ENCODE peak calls at places on chromosomes 12 and 14, in nine cellular contexts. T is foreskin fibroblast, N is nephron progenitor cell, M is cardiac muscle cell, O is astrocyte, Z is cardiac fibroblast, A is tibial artery, K is transverse colon, I is ovary. F is an unnamed sample.

GRCh38 chr12:120264511-120265202 is 873 bp downstream of the PXN start:
- DNase-seq in T (no peak), N (no peak), M (no peak), O (no peak), Z (no peak), A (no peak), K (no peak), I (no peak), F (no peak)

GRCh38 chr14:45150386-45150890 is 14.7 kb downstream of the FANCM start:
- DNase-seq in T (no peak), N (no peak), M (no peak), O (no peak), Z (no peak), A (no peak), K (no peak), I (no peak), F (no peak)

GRCh38 chr12:65734226-65734625 is 90.1 kb upstream of the HMGA2 start:
- DNase-seq in T (no peak), N (no peak), M (no peak), O (no peak), Z (no peak), A (no peak), K (no peak), I (no peak), F (no peak)

GRCh38 chr12:53381739-53382630 is 2.0 kb downstream of the SP1 start:
- DNase-seq in T (peak), N (peak), M (peak), O (no peak), Z (peak), A (peak), K (peak), I (peak), F (peak)

GRCh38 chr12:119593578-119594398 is at the start of gene TMEM233:
- DNase-seq in T (no peak), N (peak), M (peak), O (peak), Z (no peak), A (peak), K (no peak), I (no peak), F (peak)

GRCh38 chr12:46569826-46570390 is 197.3 kb upstream of the SLC38A2 start:
- DNase-seq in T (no peak), N (no peak), M (no peak), O (no peak), Z (no peak), A (no peak), K (no peak), I (no peak), F (no peak)

GRCh38 chr12:64125913-64126312 is 96.2 kb downstream of the KICS2 start:
- DNase-seq in T (no peak), N (no peak), M (peak), O (no peak), Z (no peak), A (no peak), K (no peak), I (no peak), F (no peak)

GRCh38 chr14:31880935-31881334 is 196.2 kb upstream of the ARHGAP5 start:
- DNase-seq in T (peak), N (no peak), M (peak), O (peak), Z (peak), A (no peak), K (peak), I (no peak), F (no peak)

GRCh38 chr12:12210416-12210815 is 56.4 kb downstream of the LRP6 start:
- DNase-seq in T (no peak), N (no peak), M (no peak), O (no peak), Z (no peak), A (no peak), K (no peak), I (no peak), F (no peak)

GRCh38 chr14:40221428-40221827 is 789.2 kb upstream of the FBXO33 start:
- DNase-seq in T (no peak), N (no peak), M (no peak), O (no peak), Z (no peak), A (no peak), K (no peak), I (no peak), F (no peak)

GRCh38 chr14:103628684-103629502 is at the start of gene KLC1:
- DNase-seq in T (peak), N (peak), M (peak), O (peak), Z (peak), A (peak), K (peak), I (peak), F (peak)

GRCh38 chr12:56521590-56522371 is at the start of gene RBMS2:
- DNase-seq in T (peak), N (peak), M (peak), O (peak), Z (peak), A (peak), K (peak), I (peak), F (peak)

GRCh38 chr14:92892589-92892988 is 30.4 kb upstream of the CHGA start:
- DNase-seq in T (no peak), N (no peak), M (no peak), O (no peak), Z (no peak), A (no peak), K (no peak), I (no peak), F (no peak)

GRCh38 chr12:14836336-14837210 is 6.8 kb downstream of the ART4 start:
- DNase-seq in T (peak), N (no peak), M (peak), O (peak), Z (peak), A (peak), K (no peak), I (no peak), F (no peak)

GRCh38 chr12:118271770-118272417 is 100.8 kb downstream of the TAOK3 start:
- DNase-seq in T (no peak), N (no peak), M (no peak), O (no peak), Z (no peak), A (no peak), K (no peak), I (no peak), F (no peak)

GRCh38 chr14:85359505-85359904 is 170.4 kb upstream of the FLRT2 start:
- DNase-seq in T (no peak), N (no peak), M (no peak), O (no peak), Z (no peak), A (no peak), K (no peak), I (no peak), F (no peak)

GRCh38 chr12:12837025-12837872 is 24.1 kb downstream of the DDX47 start:
- DNase-seq in T (peak), N (peak), M (peak), O (peak), Z (peak), A (no peak), K (peak), I (peak), F (peak)

GRCh38 chr14:76257111-76257803 is 105.5 kb downstream of the GPATCH2L start:
- DNase-seq in T (no peak), N (no peak), M (peak), O (no peak), Z (peak), A (no peak), K (no peak), I (no peak), F (no peak)

GRCh38 chr12:131085816-131086591 is 132.3 kb downstream of the ADGRD1 start:
- DNase-seq in T (no peak), N (no peak), M (no peak), O (no peak), Z (no peak), A (peak), K (no peak), I (no peak), F (no peak)

DNA sequence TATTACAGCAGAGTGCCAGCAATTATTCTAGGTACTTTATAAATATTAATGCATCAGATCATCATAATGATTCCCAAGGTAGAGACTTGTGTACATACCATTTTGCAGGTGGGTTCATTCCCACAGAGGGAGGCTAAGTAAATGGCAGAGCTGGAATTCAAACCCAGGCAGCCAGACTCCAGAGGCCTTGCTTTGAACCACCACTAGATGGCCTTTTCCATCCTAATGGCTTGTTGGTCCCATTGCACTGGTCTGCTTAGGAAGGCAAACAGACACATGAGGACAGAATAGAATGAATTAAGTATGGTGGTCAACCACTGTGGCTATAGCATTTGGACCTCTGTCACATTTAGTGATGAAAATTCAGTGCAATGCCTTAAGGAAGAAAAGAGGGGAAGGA is 158.7 kb downstream of the METTL25 start:
- DNase-seq in T (no peak), N (no peak), M (peak), O (no peak), Z (peak), A (no peak), K (no peak), I (no peak), F (peak)
- TF ChIP-seq CTCF in T (peak), N (no peak), M (peak), O (peak), Z (peak), A (no peak), K (peak), I (no peak), F (peak)

DNA sequence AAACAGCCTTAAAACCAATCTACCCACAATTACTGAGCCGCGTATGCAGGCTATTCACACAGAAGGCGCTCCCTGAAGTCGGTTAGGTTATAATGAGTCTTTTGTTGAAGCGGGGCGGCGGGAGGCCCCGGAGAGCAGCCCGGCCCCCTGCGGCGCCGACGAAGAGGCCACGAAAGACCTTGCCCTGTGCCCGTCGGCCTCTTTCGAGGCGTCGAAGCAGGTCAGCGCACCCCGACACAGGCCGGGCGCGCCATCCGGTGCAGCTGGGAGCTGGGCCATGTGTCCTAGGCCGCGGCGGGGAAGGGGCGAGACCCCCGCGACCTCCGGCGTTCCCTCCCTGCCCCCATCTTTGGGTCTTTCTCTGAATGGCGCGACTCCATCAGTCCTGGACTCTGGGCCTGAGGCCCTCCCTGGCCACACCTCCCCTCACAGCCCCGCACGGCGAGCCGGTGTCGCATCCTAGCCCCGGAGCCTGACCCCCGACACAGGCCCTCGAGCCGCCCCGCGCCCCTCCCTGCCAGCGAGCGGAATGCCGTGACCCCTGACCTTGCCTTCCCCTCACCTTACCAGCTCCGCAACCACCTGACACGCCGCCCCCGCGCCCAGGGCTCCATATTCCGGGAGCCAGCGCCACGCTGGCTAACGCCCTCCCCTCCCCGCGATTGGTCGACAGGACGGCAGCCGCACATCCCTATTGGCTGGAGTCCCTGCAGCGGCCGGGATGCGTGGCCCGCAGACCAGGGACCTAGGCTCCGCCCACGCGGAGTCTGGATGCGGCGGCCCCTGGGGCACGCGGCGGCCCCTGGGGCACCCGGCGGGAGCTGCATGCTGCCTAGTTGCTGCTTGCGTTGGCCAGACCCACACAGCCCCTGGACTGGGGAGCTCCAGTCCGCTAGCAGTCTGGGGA is at the start of gene SLC11A2:
- DNase-seq in T (peak), N (peak), M (peak), O (peak), Z (peak), A (peak), K (peak), I (peak), F (peak)
- TF ChIP-seq CTCF in T (no peak), N (no peak), M (no peak), O (no peak), Z (no peak), A (peak), K (peak), I (no peak), F (no peak)

DNA sequence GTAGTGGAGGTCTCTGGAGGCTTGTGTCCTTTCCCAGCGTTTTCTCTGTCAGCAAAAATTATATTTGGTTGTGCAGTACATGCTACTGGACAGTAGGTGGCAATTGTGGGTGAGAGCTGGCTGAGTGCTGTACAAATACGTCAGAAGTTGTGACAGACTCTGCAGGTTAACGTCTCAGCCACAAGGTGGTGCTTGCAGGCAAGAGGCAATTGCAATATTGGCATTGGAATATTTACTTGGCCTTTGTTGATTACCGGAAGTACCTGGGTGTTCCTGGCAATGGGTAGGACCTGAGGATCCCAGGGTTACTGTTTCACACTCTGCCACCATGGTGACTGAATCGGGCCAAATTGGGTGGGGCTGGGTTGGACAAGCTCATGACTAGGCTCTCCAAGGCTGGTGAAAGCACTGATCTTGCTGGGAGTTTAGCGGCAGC is 333.9 kb upstream of the LMO3 start:
- DNase-seq in T (no peak), N (peak), M (peak), O (peak), Z (peak), A (no peak), K (peak), I (no peak), F (peak)
- TF ChIP-seq CTCF in T (peak), N (peak), M (peak), O (peak), Z (peak), A (no peak), K (peak), I (no peak), F (peak)

GRCh38 chr14:21040370-21040925 is 1.7 kb upstream of the RNASE7 start:
- DNase-seq in T (no peak), N (no peak), M (no peak), O (no peak), Z (no peak), A (no peak), K (no peak), I (no peak), F (no peak)
- TF ChIP-seq CTCF in T (no peak), N (no peak), M (no peak), O (no peak), Z (no peak), A (no peak), K (no peak), I (no peak), F (no peak)

GRCh38 chr14:72634910-72635647 is 258.8 kb downstream of the DPF3 start:
- DNase-seq in T (no peak), N (no peak), M (no peak), O (no peak), Z (no peak), A (no peak), K (no peak), I (no peak), F (no peak)
- TF ChIP-seq CTCF in T (no peak), N (no peak), M (no peak), O (no peak), Z (no peak), A (no peak), K (no peak), I (no peak), F (no peak)

F was measured in endothelial cell.